ENCODE peak calls at places on chromosomes 11 and 22, in five cellular contexts. W is brain microvascular endothelial cell, E is cardiac fibroblast, Z is choroid plexus epithelial cell, O is esophagus squamous epithelium. B is an unnamed sample.

GRCh38 chr11:80297808-80298460 is 857.1 kb upstream of the TENM4 start:
- DNase-seq in W (peak; percentile 82), E (peak; percentile 31), Z (peak; percentile 67), O (no peak), B (no peak)

GRCh38 chr22:36129985-36130384 is 30.6 kb downstream of the APOL3 start:
- DNase-seq in W (no peak), E (no peak), Z (no peak), O (no peak), B (no peak)

GRCh38 chr11:3136542-3137455 is 28.3 kb downstream of the OSBPL5 start:
- DNase-seq in W (no peak), E (no peak), Z (peak; percentile 39), O (no peak), B (no peak)

GRCh38 chr11:95508219-95508880 is 277.3 kb upstream of the SESN3 start:
- DNase-seq in W (peak; percentile 65), E (peak; percentile 63), Z (no peak), O (no peak), B (no peak)

GRCh38 chr11:7690648-7691047 is 15.6 kb downstream of the OVCH2 start:
- DNase-seq in W (no peak), E (peak; percentile 64), Z (no peak), O (no peak), B (no peak)

GRCh38 chr11:128334311-128335044 is 252.9 kb downstream of the ETS1 start:
- DNase-seq in W (no peak), E (peak; percentile 81), Z (no peak), O (no peak), B (no peak)

GRCh38 chr11:75159081-75159953 is 8.4 kb downstream of the SLCO2B1 start:
- DNase-seq in W (no peak), E (no peak), Z (no peak), O (no peak), B (no peak)

GRCh38 chr11:15119352-15119751 is 4.6 kb downstream of the INSC start:
- DNase-seq in W (no peak), E (no peak), Z (no peak), O (no peak), B (no peak)

GRCh38 chr11:22466351-22466750 is 128.2 kb downstream of the SLC17A6 start:
- DNase-seq in W (no peak), E (no peak), Z (no peak), O (no peak), B (no peak)

GRCh38 chr11:1163911-1164735 is 6.4 kb downstream of the MUC5AC start:
- DNase-seq in W (no peak), E (no peak), Z (no peak), O (no peak), B (peak; percentile 27)

GRCh38 chr11:47724041-47724729 is 9.0 kb upstream of the AGBL2 start:
- DNase-seq in W (peak; percentile 87), E (peak; percentile 86), Z (peak; percentile 95), O (no peak), B (no peak)

GRCh38 chr11:79328402-79328801 is 112.4 kb downstream of the TENM4 start:
- DNase-seq in W (no peak), E (no peak), Z (no peak), O (no peak), B (no peak)

GRCh38 chr22:48855593-48856307 is 971.9 kb downstream of the BRD1 start:
- DNase-seq in W (no peak), E (no peak), Z (no peak), O (no peak), B (no peak)

GRCh38 chr11:933002-933820 is 7.5 kb downstream of the AP2A2 start:
- DNase-seq in W (peak; percentile 38), E (peak; percentile 25), Z (peak; percentile 75), O (no peak), B (no peak)

GRCh38 chr22:21961886-21962654 is 9.4 kb upstream of the PPM1F start:
- DNase-seq in W (peak; percentile 41), E (peak; percentile 77), Z (peak; percentile 56), O (no peak), B (no peak)

GRCh38 chr22:50683086-50683993 is 10.7 kb downstream of the SHANK3 start:
- DNase-seq in W (no peak), E (no peak), Z (no peak), O (no peak), B (no peak)

GRCh38 chr11:6637871-6638270 is 17.7 kb downstream of the DCHS1 start:
- DNase-seq in W (no peak), E (peak; percentile 34), Z (peak; percentile 87), O (no peak), B (no peak)

GRCh38 chr11:115664313-115664712 is 160.1 kb upstream of the CADM1 start:
- DNase-seq in W (no peak), E (no peak), Z (no peak), O (no peak), B (no peak)

GRCh38 chr11:75492181-75492820 is 33.4 kb downstream of the GDPD5 start:
- DNase-seq in W (no peak), E (peak; percentile 35), Z (peak; percentile 31), O (no peak), B (peak; percentile 57)

GRCh38 chr11:8543278-8543677 is 50.8 kb downstream of the STK33 start:
- DNase-seq in W (no peak), E (no peak), Z (no peak), O (no peak), B (no peak)

GRCh38 chr11:71251761-71252433 is 480 bp downstream of the SHANK2 start:
- DNase-seq in W (no peak), E (peak; percentile 1), Z (no peak), O (no peak), B (peak; percentile 79)

GRCh38 chr22:40609216-40609615 is 27.3 kb downstream of the MRTFA start:
- DNase-seq in W (no peak), E (peak; percentile 45), Z (no peak), O (no peak), B (no peak)

GRCh38 chr22:19991645-19992451 is 24.8 kb downstream of the ARVCF start:
- DNase-seq in W (no peak), E (no peak), Z (no peak), O (no peak), B (no peak)

GRCh38 chr11:120569903-120570302 is 58.4 kb downstream of the GRIK4 start:
- DNase-seq in W (no peak), E (no peak), Z (no peak), O (no peak), B (no peak)

GRCh38 chr11:19111809-19112208 is 5.2 kb upstream of the ZDHHC13 start:
- DNase-seq in W (no peak), E (no peak), Z (no peak), O (no peak), B (no peak)

DNA sequence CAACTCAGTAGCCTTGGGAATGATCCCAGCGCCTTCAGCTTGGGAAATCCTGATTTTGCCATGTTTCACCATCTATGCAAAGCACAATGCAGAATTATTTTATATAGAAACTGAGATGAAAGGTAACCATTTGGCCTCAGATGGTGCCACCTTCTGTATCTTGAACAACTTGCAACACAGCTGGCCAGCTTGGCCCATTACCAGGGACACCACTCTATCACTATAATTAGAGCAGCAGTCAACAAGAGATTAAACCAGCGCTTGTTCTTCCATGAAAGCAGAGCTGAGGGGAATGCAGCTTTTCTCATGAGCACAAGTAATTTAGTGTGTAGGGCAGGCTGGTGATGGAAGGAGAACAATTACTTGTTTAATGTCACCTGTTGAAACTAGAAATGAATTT is 6.7 kb upstream of the ZDHHC13 start:
- DNase-seq in W (no peak), E (no peak), Z (no peak), O (no peak), B (no peak)
- TF ChIP-seq CTCF in W (no peak), E (no peak), Z (no peak), O (no peak), B (no peak)

DNA sequence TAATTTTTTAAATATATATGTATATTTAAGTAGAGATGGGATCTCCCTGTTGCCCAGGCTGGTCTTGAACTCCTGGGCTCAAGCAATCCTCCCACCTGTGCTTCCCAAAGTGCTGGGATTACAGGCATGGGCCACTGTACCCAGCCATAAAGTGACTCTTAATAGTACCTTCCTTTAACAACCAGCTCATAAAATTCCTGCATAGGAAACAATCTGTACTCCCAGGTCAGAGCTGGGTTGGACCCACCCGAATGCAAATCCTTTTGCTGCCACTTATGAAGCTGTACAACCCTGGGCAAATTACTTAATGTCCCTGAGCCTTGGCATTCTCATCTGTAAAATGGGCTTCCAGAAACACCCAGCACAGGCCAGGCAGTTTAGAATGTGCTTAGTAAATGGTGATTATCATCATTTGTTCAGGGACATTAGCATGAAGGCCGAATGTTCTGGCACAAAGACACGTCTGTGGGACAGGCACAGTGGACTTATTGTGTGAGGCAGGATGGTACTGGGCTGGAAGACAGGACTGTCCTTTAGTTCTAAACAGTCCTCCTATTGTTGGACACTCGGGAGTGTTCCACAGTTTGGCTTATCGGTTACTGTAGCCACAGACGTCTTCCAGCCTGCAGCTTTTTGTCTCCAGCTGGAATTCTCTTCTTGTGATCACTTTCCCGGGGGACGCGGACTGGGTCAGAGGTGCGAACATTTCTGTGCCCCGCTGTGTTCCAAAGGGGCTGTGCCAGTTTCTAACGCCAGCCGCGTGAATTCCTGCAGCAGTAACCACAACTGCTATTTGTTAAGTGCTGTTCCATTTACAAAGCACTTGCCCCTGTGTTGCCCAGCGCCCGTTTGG is 6.0 kb downstream of the PDXP start:
- DNase-seq in W (no peak), E (no peak), Z (no peak), O (no peak), B (no peak)
- TF ChIP-seq CTCF in W (no peak), E (no peak), Z (no peak), O (no peak), B (no peak)

DNA sequence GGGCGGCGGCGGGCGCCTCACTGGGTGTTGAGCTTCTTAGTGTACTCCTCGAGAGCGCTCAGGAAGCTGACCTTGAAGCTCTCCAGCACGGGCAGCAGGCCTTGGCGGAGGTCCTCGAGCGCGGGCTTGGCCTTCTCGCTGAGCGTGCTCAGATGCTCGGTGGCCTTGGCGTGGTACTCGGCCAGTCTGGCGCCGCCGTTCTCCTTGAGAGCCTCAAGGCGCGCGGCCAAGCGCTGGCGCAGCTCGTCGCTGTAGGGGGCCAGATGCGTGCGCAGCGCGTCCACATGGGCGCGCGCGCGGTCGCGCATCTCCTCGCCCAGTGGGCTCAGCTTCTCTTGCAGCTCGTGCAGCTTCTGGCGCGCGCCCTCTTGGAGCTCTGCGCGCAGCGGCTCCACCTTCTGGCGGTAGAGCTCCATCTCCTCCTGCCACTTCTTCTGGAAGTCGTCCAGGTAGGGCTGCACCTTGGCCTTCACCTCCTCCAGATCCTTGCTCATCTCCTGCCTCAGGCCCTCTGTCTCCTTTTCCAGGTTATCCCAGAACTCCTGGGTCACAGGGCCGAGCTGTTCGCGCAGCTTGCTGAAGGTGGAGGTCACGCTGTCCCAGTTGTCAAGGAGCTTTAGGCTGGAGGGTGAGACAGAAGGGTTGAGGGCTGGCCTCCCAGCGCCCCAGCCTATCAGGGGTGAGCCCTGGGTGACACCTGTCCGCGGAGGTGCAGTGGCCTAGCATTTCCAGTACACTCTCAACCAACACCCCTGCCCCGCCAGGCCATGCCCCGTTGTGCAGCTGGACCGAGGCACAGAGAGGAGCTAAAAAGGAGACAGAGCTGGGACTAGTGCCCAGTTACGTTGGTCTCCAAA is 1.4 kb downstream of the APOA1 start:
- DNase-seq in W (peak; percentile 89), E (peak; percentile 95), Z (peak; percentile 96), O (no peak), B (peak; percentile 92)
- TF ChIP-seq CTCF in W (peak; percentile 80), E (peak; percentile 80), Z (peak; percentile 74), O (peak; percentile 37), B (peak; percentile 72)

DNA sequence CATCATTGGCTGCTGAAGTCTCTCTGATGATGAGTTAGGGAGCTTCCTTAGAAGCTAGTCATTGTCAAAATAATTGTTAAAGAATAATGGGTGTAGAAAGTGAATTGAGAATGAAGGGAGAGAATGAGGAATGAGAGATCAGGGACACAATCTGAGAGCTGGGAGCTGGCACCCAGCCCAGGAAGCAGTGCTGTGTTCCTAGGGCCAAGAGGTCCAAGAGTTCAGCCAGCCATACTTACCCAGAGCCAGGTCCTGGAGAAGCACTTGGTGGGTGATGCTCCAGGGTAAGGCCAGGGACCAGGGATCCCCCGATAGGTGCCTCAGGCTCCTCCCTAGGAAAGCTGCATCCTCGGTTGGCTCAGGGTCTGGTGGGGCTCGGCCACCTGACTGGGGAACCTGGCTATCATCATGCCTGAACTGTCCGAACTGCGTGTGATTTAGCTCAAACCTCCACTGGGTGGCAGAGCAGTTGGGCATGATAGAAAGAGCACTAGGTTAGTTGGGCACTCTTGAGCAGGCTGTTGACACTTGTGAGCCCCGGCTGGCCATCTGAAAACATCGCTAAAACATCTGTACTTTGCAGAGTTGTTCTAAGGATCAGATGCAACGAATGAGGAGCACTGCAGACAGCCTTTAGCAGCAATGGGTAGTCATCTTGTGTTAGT is 123.9 kb upstream of the NCAM1 start:
- DNase-seq in W (no peak), E (no peak), Z (peak; percentile 2), O (no peak), B (no peak)
- TF ChIP-seq CTCF in W (peak; percentile 32), E (no peak), Z (no peak), O (no peak), B (no peak)